ENCODE peak calls at places on chromosomes 7 and 10, in eight cellular contexts. A is heart left ventricle; N is breast epithelium; E is psoas muscle; K is pancreas; J is endothelial cell of umbilical vein; Z is mammary epithelial cell; X is CD8-positive, alpha-beta T cell. R is an unnamed sample. For H3K4me1, the result is how much of the 10 kb centered on the place peaks cover.

GRCh38 chr10:102072867-102073527 is 7.8 kb downstream of the HPS6 start:
- DNase-seq in N (peak), A (peak), E (peak), J (peak), K (peak), Z (peak), X (peak), R (peak)

GRCh38 chr7:51102828-51103227 is 213.8 kb downstream of the COBL start:
- DNase-seq in Z (no peak), K (no peak), E (no peak), N (no peak), A (no peak), X (no peak), J (no peak), R (no peak)

GRCh38 chr7:100489824-100490223 is 6.1 kb downstream of the NYAP1 start:
- DNase-seq in K (no peak), N (no peak), Z (peak), J (no peak), E (peak), X (no peak), A (no peak), R (no peak)

GRCh38 chr10:32189400-32190084 is 133.3 kb upstream of the KIF5B start:
- DNase-seq in K (no peak), A (no peak), E (no peak), J (peak), X (no peak), N (no peak), Z (no peak), R (no peak)

GRCh38 chr7:147571436-147572180 is 1019.0 kb upstream of the C7orf33 start:
- DNase-seq in N (no peak), K (no peak), Z (no peak), E (no peak), X (no peak), A (no peak), J (no peak), R (no peak)

GRCh38 chr10:93481931-93482834 is at the start of gene MYOF:
- DNase-seq in N (peak), J (peak), Z (peak), E (peak), K (peak), A (peak), X (peak), R (no peak)

GRCh38 chr10:79562135-79562756 is 2.0 kb upstream of the SFTPA2 start:
- DNase-seq in J (peak), Z (peak), A (peak), K (peak), N (peak), X (peak), E (peak), R (peak)

GRCh38 chr7:30327813-30328212 is 43.4 kb downstream of the ZNRF2 start:
- DNase-seq in J (no peak), Z (peak), N (no peak), E (no peak), X (no peak), A (no peak), K (no peak), R (no peak)

GRCh38 chr10:111360260-111360925 is 283.6 kb downstream of the ADRA2A start:
- DNase-seq in N (no peak), X (no peak), K (peak), A (peak), J (no peak), Z (peak), E (no peak), R (no peak)

GRCh38 chr7:48224042-48224441 is 52.8 kb downstream of the ABCA13 start:
- DNase-seq in Z (no peak), J (no peak), X (no peak), K (no peak), A (no peak), E (no peak), N (no peak), R (no peak)

GRCh38 chr10:48332166-48332870 is 25.8 kb downstream of the MAPK8 start:
- DNase-seq in X (no peak), A (no peak), N (no peak), E (no peak), J (no peak), Z (peak), K (no peak), R (no peak)

GRCh38 chr7:137538361-137538762 is 194.8 kb upstream of the PTN start:
- DNase-seq in X (no peak), Z (peak), K (no peak), N (no peak), E (no peak), A (no peak), J (no peak), R (no peak)

GRCh38 chr10:77037735-77038411 is 599.7 kb downstream of the KCNMA1 start:
- DNase-seq in J (no peak), Z (no peak), E (no peak), K (no peak), N (no peak), A (no peak), X (no peak), R (no peak)

GRCh38 chr7:74064696-74065095 is 18.9 kb upstream of the LIMK1 start:
- DNase-seq in N (no peak), E (peak), J (no peak), K (no peak), Z (no peak), A (no peak), X (no peak), R (peak)

GRCh38 chr7:96823274-96823673 is 113.6 kb upstream of the SEM1 start:
- DNase-seq in X (no peak), Z (peak), K (no peak), N (no peak), E (no peak), A (no peak), J (no peak), R (no peak)

GRCh38 chr10:101839421-101840063 is 4.1 kb downstream of the KCNIP2 start:
- DNase-seq in E (no peak), X (peak), J (no peak), A (no peak), K (no peak), N (no peak), Z (peak), R (no peak)

GRCh38 chr10:24382596-24382978 is 173.6 kb downstream of the KIAA1217 start:
- DNase-seq in N (no peak), X (no peak), E (no peak), Z (peak), A (no peak), J (no peak), K (no peak), R (no peak)

GRCh38 chr10:32004161-32004591 is 52.0 kb downstream of the KIF5B start:
- DNase-seq in A (peak), Z (no peak), E (peak), K (peak), N (no peak), J (no peak), X (no peak), R (no peak)

GRCh38 chr10:80477813-80478212 is 23.7 kb downstream of the TSPAN14 start:
- DNase-seq in X (no peak), K (no peak), Z (peak), A (no peak), N (no peak), E (no peak), J (peak), R (no peak)

GRCh38 chr10:10589540-10589939 is 428.1 kb upstream of the CELF2 start:
- DNase-seq in E (no peak), N (no peak), A (peak), X (no peak), Z (no peak), K (no peak), J (peak), R (no peak)

GRCh38 chr10:131964298-131964697 is 17.4 kb downstream of the BNIP3 start:
- DNase-seq in J (no peak), N (peak), K (no peak), Z (no peak), A (no peak), E (no peak), X (no peak), R (no peak)

GRCh38 chr10:46992794-46993552 is 81.7 kb downstream of the PTPN20 start:
- DNase-seq in N (no peak), K (no peak), E (peak), A (peak), Z (peak), X (no peak), J (peak), R (peak)

GRCh38 chr7:69359003-69359555 is 239.2 kb upstream of the AUTS2 start:
- DNase-seq in A (no peak), Z (no peak), N (no peak), K (no peak), E (no peak), J (no peak), X (no peak), R (no peak)

GRCh38 chr7:5470167-5470532 is 46.5 kb upstream of the TNRC18 start:
- DNase-seq in A (no peak), N (no peak), Z (no peak), X (no peak), J (no peak), K (no peak), E (no peak), R (no peak)

GRCh38 chr10:104642001-104642270 is 846 bp downstream of the SORCS3 start:
- DNase-seq in K (no peak), E (no peak), Z (no peak), J (no peak), A (no peak), X (no peak), N (no peak), R (no peak)

GRCh38 chr10:129855836-129856563 is 108.1 kb downstream of the EBF3 start:
- DNase-seq in K (no peak), J (no peak), X (no peak), N (no peak), E (no peak), Z (no peak), A (no peak), R (peak)

GRCh38 chr10:102773986-102774385 is 30.2 kb downstream of the WBP1L start:
- DNase-seq in J (peak), N (no peak), K (no peak), A (peak), X (no peak), Z (no peak), E (no peak), R (peak)

GRCh38 chr10:114631678-114632417 is 26.2 kb downstream of the ABLIM1 start:
- DNase-seq in X (no peak), K (peak), A (peak), Z (no peak), E (peak), N (no peak), J (peak), R (peak)

GRCh38 chr10:128576916-128577670 is 450.9 kb upstream of the MKI67 start:
- DNase-seq in Z (no peak), N (no peak), J (no peak), K (no peak), A (no peak), X (no peak), E (no peak), R (no peak)

GRCh38 chr10:121860810-121861209 is 67.0 kb downstream of the ATE1 start:
- DNase-seq in A (no peak), N (no peak), J (no peak), Z (no peak), K (no peak), E (no peak), X (no peak), R (no peak)

GRCh38 chr7:73647725-73648592 is 19.7 kb upstream of the VPS37D start:
- DNase-seq in A (no peak), J (no peak), E (no peak), X (no peak), K (peak), N (no peak), Z (no peak), R (no peak)

GRCh38 chr7:103524042-103524907 is 78.3 kb upstream of the SLC26A5 start:
- DNase-seq in E (no peak), J (peak), K (no peak), X (no peak), N (no peak), A (no peak), Z (peak), R (no peak)

GRCh38 chr10:368579-369255 is 233.5 kb downstream of the ZMYND11 start:
- DNase-seq in K (no peak), N (no peak), E (no peak), J (no peak), Z (no peak), X (no peak), A (no peak), R (no peak)

GRCh38 chr7:50781371-50781770 is 1.3 kb downstream of the GRB10 start:
- DNase-seq in J (no peak), E (no peak), K (no peak), X (no peak), A (peak), N (no peak), Z (no peak), R (no peak)

GRCh38 chr7:41239596-41239995 is 463.3 kb downstream of the INHBA start:
- DNase-seq in N (no peak), Z (no peak), K (no peak), A (no peak), J (no peak), E (no peak), X (no peak), R (no peak)

GRCh38 chr7:7662527-7662926 is 22.0 kb downstream of the UMAD1 start:
- DNase-seq in N (no peak), J (no peak), A (no peak), Z (no peak), E (no peak), X (no peak), K (no peak), R (no peak)

GRCh38 chr7:105611856-105612775 is 30.8 kb upstream of the EFCAB10 start:
- DNase-seq in N (no peak), E (no peak), K (no peak), A (no peak), X (no peak), Z (no peak), J (no peak), R (no peak)

GRCh38 chr7:142796001-142796500 is 25.3 kb downstream of the PRSS2 start:
- DNase-seq in J (no peak), N (no peak), X (no peak), A (no peak), E (no peak), K (no peak), Z (no peak), R (no peak)

GRCh38 chr10:1526427-1527055 is 210.8 kb downstream of the ADARB2 start:
- DNase-seq in A (no peak), J (no peak), K (no peak), E (peak), X (no peak), Z (no peak), N (no peak), R (no peak)

GRCh38 chr7:7424151-7424873 is 111.4 kb downstream of the COL28A1 start:
- DNase-seq in E (peak), Z (peak), A (peak), K (peak), N (no peak), X (peak), J (peak), R (peak)

DNA sequence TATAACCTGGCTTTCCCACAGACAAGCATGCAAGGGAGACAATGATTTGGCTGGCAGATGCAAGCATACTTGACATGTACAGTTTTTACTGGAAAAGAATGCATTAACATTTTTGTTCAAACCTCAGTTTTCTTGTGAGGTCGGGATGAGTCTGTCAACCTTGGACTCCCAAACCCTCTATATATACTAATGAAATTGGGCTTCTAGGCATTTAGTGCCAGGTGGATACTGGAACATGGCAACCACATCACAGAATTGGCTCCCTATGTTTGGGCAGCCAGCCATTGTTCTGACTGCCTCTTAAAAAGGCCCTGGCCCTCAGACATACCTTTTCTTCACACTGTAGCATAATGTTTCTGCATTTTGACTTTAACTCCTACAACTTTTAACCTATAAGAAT is 39.1 kb downstream of the CDK6 start:
- DNase-seq in Z (no peak), E (no peak), N (no peak), A (no peak), J (no peak), K (no peak), X (no peak), R (no peak)
- H3K27ac ChIP-seq in Z (peak), E (no peak), N (peak), A (peak), J (no peak), K (no peak), X (no peak), R (no peak)

DNA sequence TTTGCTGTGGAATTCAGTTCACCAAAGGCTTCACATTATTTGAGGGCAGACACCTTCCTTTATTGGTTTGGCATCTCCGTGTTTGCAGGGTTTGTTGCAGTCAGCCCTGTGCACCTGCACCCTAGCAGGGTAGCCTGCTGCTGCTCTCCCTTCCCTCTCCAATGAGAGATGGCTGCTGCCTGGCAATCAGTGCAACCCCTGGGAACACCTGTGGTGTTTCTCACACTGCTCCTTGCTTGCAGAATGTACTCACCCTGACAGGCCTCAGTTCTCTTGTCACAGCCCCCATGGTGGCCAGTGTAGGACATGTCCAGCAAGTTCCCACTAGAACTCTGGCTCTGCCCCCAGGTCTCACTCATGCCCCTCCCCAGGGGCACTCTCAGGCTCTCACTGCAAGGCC is 12.1 kb upstream of the PPIA start:
- DNase-seq in Z (no peak), N (no peak), A (no peak), K (peak), X (no peak), E (no peak), J (no peak), R (no peak)
- H3K4me3 ChIP-seq in Z (no peak), N (no peak), A (no peak), K (no peak), X (no peak), E (no peak), J (no peak), R (no peak)

GRCh38 chr10:59601985-59602384 is 107.7 kb downstream of the SLC16A9 start:
- DNase-seq in E (no peak), K (no peak), Z (no peak), A (no peak), X (no peak), N (no peak), J (no peak), R (no peak)

GRCh38 chr10:59606551-59606961 is 103.1 kb downstream of the SLC16A9 start:
- DNase-seq in Z (peak), N (no peak), A (no peak), K (no peak), E (no peak), X (no peak), J (no peak), R (no peak)

GRCh38 chr10:59611048-59611447 is 98.6 kb downstream of the SLC16A9 start:
- DNase-seq in E (no peak), Z (no peak), A (no peak), N (no peak), J (no peak), K (no peak), X (no peak), R (no peak)

GRCh38 chr10:59607971-59608370 is 101.7 kb downstream of the SLC16A9 start:
- DNase-seq in J (no peak), A (no peak), E (no peak), X (no peak), K (no peak), Z (no peak), N (no peak), R (no peak)
- H3K4me1 ChIP-seq in J (under half), A (under half), E (under half), X (under half), K (under half), Z (under half), N (under half), R (under half)

GRCh38 chr10:60828489-60828852 is 50.2 kb downstream of the CDK1 start:
- DNase-seq in K (no peak), J (peak), E (no peak), Z (no peak), X (no peak), A (no peak), N (no peak), R (no peak)
- H3K27ac ChIP-seq in K (no peak), J (peak), E (no peak), Z (no peak), X (no peak), A (peak), N (no peak), R (no peak)

GRCh38 chr7:76427635-76428034 is 2.9 kb downstream of the ZP3 start:
- DNase-seq in E (no peak), J (no peak), Z (no peak), K (no peak), N (no peak), X (no peak), A (no peak), R (peak)
- H3K4me3 ChIP-seq in E (no peak), J (no peak), Z (no peak), K (no peak), N (no peak), X (no peak), A (no peak), R (no peak)

R was measured in aorta.